ENCODE peak calls at places on chromosome 4, in eight cellular contexts. B, K, W, X, G, T, R and Y are unnamed samples.

GRCh38 chr4:37604464-37604863 is 81.7 kb downstream of the RELL1 start:
- DNase-seq in G (no peak), R (no peak), K (no peak), X (no peak), W (no peak), B (no peak), T (peak; percentile 4), Y (peak; percentile 25)

GRCh38 chr4:3871181-3871852 is 105.1 kb downstream of the ADRA2C start:
- DNase-seq in T (peak; percentile 13), B (no peak), K (no peak), W (peak; percentile 87), G (no peak), R (peak; percentile 61), X (no peak), Y (no peak)

GRCh38 chr4:78951862-78952472 is 12.7 kb upstream of the PAQR3 start:
- DNase-seq in B (no peak), X (peak; percentile 13), K (peak; percentile 68), R (peak; percentile 64), W (peak; percentile 38), T (peak; percentile 53), G (no peak), Y (peak; percentile 43)

GRCh38 chr4:73762409-73762808 is 22.0 kb downstream of the CXCL8 start:
- DNase-seq in B (no peak), X (no peak), G (no peak), R (no peak), K (no peak), W (no peak), T (peak; percentile 7), Y (no peak)

GRCh38 chr4:2339458-2340271 is 77.8 kb upstream of the MXD4 start:
- DNase-seq in T (no peak), W (no peak), B (no peak), G (no peak), K (no peak), X (no peak), R (no peak), Y (no peak)

GRCh38 chr4:73763877-73764276 is 23.5 kb downstream of the CXCL8 start:
- DNase-seq in K (peak; percentile 66), X (no peak), W (no peak), T (no peak), G (no peak), B (no peak), R (no peak), Y (no peak)

GRCh38 chr4:48506716-48507115 is 16.7 kb downstream of the ZAR1 start:
- DNase-seq in B (no peak), K (no peak), X (no peak), R (no peak), W (no peak), G (no peak), T (no peak), Y (no peak)

GRCh38 chr4:165364452-165365080 is 14.2 kb upstream of the CPE start:
- DNase-seq in B (no peak), T (no peak), G (no peak), R (peak; percentile 77), K (no peak), X (no peak), W (peak; percentile 86), Y (no peak)

GRCh38 chr4:69049860-69050259 is 46.4 kb upstream of the UGT2B7 start:
- DNase-seq in W (no peak), T (no peak), R (no peak), B (no peak), G (no peak), K (no peak), X (no peak), Y (no peak)

GRCh38 chr4:159242427-159242826 is 139.5 kb downstream of the RAPGEF2 start:
- DNase-seq in W (no peak), K (no peak), B (no peak), X (no peak), R (no peak), G (no peak), T (no peak), Y (no peak)

GRCh38 chr4:102047616-102048015 is 257.1 kb downstream of the BANK1 start:
- DNase-seq in G (no peak), X (no peak), B (no peak), R (no peak), W (peak; percentile 87), T (no peak), K (no peak), Y (no peak)

GRCh38 chr4:145484240-145484846 is 2.7 kb downstream of the SMAD1 start:
- DNase-seq in T (no peak), R (no peak), X (no peak), B (no peak), W (no peak), G (no peak), K (no peak), Y (no peak)

GRCh38 chr4:94333864-94334263 is 8.8 kb downstream of the HPGDS start:
- DNase-seq in W (no peak), R (no peak), B (no peak), T (no peak), X (no peak), G (no peak), K (no peak), Y (no peak)
- H3K4me3 ChIP-seq in W (no peak overlapping the region), R (no peak overlapping the region), B (no peak overlapping the region), T (no peak overlapping the region), X (no peak overlapping the region), G (no peak overlapping the region), K (no peak overlapping the region), Y (no peak overlapping the region)

DNA sequence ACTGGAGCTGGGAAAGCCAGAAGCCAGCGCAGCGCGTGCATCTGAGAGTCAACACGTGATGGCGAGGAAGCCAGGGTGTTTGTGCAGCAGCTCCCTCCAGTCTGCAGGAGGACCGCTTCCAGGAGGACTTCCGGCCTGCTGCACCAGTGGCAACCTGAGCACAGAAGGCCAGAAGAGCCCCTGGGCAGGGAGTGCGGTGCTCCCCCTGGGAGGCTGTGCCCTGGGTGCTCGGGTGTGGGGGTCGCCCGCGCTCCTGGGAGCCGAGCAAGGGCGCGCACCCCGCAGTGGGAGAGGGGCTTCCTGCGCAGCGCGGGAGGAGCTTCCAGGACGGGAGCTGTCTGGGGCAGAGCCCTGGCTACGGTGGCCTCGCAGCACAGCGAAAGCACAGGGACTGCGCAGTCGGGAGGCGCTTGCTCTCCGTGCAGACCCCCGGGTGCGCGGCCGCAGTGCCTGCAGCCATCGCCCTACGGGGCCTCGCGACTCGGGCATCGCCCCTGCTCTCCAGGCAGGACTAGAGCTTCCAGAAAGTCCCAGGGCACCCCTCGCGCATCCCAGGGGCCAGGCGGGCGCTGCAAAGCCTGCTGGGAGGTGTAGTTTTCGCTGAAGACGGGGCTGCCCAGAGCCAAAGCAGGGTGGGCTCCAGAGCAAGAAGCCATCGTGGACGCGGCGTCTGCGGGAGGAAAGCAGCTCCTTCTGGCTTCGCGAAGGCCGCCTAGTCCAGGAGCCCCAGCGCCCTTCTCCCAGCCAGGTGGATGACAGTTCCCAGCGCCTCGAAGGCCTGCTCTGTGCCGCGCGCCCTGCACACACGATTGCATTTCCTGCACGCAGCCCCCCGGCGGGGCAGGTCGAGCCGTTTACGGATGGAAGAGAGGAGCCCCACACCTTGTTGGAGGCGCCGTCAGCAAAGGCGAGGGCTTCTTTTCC is 24.1 kb upstream of the WFS1 start:
- DNase-seq in R (peak; percentile 58), W (no peak), G (peak; percentile 49), K (peak; percentile 11), B (no peak), T (no peak), X (no peak), Y (no peak)
- H3K4me3 ChIP-seq in R (peak overlapping the region; percentile 41), W (no peak overlapping the region), G (peak overlapping the region; percentile 25), K (peak overlapping the region; percentile 42), B (no peak overlapping the region), T (no peak overlapping the region), X (peak overlapping the region; percentile 32), Y (no peak overlapping the region)

GRCh38 chr4:663046-663437 is 11.0 kb downstream of the ATP5ME start:
- DNase-seq in W (no peak), X (no peak), R (no peak), B (no peak), T (no peak), K (no peak), G (peak; percentile 26), Y (no peak)
- H3K4me3 ChIP-seq in W (no peak overlapping the region), X (peak overlapping the region; percentile 50), R (peak overlapping the region; percentile 86), B (no peak overlapping the region), T (peak overlapping the region; percentile 64), K (peak overlapping the region; percentile 51), G (peak overlapping the region; percentile 41), Y (peak overlapping the region; percentile 32)

DNA sequence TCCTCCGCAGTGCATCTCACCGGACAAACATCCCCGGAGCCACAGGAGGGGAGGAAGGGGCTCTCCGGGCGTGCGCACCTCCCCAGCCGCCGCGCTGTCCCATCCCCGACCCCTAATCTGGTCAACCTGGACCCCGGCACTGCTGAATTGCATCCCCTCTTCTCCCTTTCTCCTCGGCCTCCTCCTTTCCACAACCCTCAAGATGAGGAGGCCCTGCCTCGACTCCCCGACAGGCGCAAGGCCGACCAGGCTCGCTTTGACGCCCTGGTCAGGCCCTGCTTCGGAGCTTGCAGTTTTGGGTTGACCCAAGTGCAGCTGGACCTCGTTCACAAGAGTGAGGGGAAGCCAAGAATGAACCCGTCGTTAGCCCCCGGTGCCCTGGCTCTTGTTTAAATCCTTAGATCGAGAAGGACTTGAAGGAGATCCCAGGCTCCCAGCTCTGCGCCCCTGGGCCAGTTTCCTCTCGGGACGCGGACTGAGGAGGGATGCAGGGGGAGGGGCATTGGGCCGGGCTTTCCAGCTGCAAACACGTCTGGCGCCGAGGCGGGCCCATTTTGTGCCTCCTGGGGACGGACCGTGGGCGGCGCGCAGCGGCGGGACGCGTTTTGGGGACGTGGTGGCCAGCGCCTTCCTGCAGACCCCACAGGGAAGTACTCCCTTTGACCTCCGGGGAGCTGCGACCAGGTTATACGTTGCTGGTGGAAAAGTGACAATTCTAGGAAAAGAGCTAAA is 2.5 kb downstream of the PDGFRA start:
- DNase-seq in K (peak; percentile 65), R (peak; percentile 68), G (peak; percentile 78), X (no peak), T (no peak), W (peak; percentile 61), B (peak; percentile 22), Y (peak; percentile 67)
- H3K4me3 ChIP-seq in K (peak overlapping the region; percentile 87), R (peak overlapping the region; percentile 94), G (peak overlapping the region; percentile 68), X (peak overlapping the region; percentile 55), T (no peak overlapping the region), W (peak overlapping the region; percentile 66), B (no peak overlapping the region), Y (peak overlapping the region; percentile 66)

DNA sequence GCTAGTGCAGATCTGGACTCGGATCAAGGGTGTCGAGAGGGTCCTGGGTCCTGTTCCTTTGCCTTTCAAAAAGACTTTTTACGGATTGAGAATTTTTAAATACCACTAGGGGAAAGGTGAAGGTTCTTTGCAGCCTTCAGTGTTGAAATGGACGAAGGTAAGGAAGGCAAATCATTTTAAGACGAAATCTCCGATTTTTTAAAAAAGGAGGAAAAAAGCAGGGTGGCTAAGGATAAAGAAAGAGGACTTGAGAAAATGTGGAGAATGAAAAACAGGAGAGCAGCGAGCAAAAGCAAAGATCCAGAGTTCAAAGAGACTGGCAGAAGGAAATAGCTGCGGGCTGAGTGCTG is 333 bp downstream of the EPHA5 start:
- DNase-seq in K (no peak), W (no peak), R (no peak), G (no peak), B (no peak), X (no peak), T (no peak), Y (no peak)
- H3K4me3 ChIP-seq in K (peak overlapping the region; percentile 60), W (peak overlapping the region; percentile 35), R (peak overlapping the region; percentile 63), G (peak overlapping the region; percentile 37), B (no peak overlapping the region), X (peak overlapping the region; percentile 33), T (no peak overlapping the region), Y (peak overlapping the region; percentile 73)